ENCODE peak calls at places on chromosomes 6 and 20, in five cellular contexts. One of them, this sample, is unnamed.
A peak's percentile ranks its signal among the peaks of the same experiment; 100 is the strongest.

GRCh38 chr6:68326762-68327161 is 308.3 kb upstream of the ADGRB3 start:
- DNase-seq in neural progenitor cell: no peak
- DNase-seq in MM.1S: no peak
- DNase-seq in GM23248: no peak
- DNase-seq in HCT116: no peak
- DNase-seq in this sample: no peak

GRCh38 chr6:142682985-142683384 is 262.0 kb downstream of the HIVEP2 start:
- DNase-seq in neural progenitor cell: no peak
- DNase-seq in MM.1S: no peak
- DNase-seq in GM23248: no peak
- DNase-seq in HCT116: no peak
- DNase-seq in this sample: no peak

GRCh38 chr6:163971841-163972838 is 557.6 kb downstream of the QKI start:
- DNase-seq in neural progenitor cell: no peak
- DNase-seq in MM.1S: no peak
- DNase-seq in GM23248: no peak
- DNase-seq in HCT116: no peak
- DNase-seq in this sample: no peak

GRCh38 chr6:81842254-81842653 is 89.8 kb upstream of the TENT5A start:
- DNase-seq in neural progenitor cell: no peak
- DNase-seq in MM.1S: no peak
- DNase-seq in GM23248: no peak
- DNase-seq in HCT116: no peak
- DNase-seq in this sample: no peak

GRCh38 chr20:23289249-23289648 is 61.3 kb upstream of the NXT1 start:
- DNase-seq in neural progenitor cell: no peak
- DNase-seq in MM.1S: no peak
- DNase-seq in GM23248: no peak
- DNase-seq in HCT116: no peak
- DNase-seq in this sample: no peak

GRCh38 chr6:155085582-155086253 is 90.6 kb downstream of the TIAM2 start:
- DNase-seq in neural progenitor cell: no peak
- DNase-seq in MM.1S: no peak
- DNase-seq in GM23248: peak; percentile 44
- DNase-seq in HCT116: peak; percentile 36
- DNase-seq in this sample: peak; percentile 86

GRCh38 chr20:47287609-47288144 is 68.8 kb downstream of the ZMYND8 start:
- DNase-seq in neural progenitor cell: no peak
- DNase-seq in MM.1S: no peak
- DNase-seq in GM23248: no peak
- DNase-seq in HCT116: no peak
- DNase-seq in this sample: no peak

GRCh38 chr6:129264480-129265045 is 381.6 kb downstream of the LAMA2 start:
- DNase-seq in neural progenitor cell: no peak
- DNase-seq in MM.1S: no peak
- DNase-seq in GM23248: peak; percentile 51
- DNase-seq in HCT116: no peak
- DNase-seq in this sample: no peak

GRCh38 chr6:76770166-76770565 is 693.1 kb downstream of the HTR1B start:
- DNase-seq in neural progenitor cell: no peak
- DNase-seq in MM.1S: no peak
- DNase-seq in GM23248: no peak
- DNase-seq in HCT116: no peak
- DNase-seq in this sample: no peak

GRCh38 chr6:51027283-51028065 is 208.8 kb downstream of the TFAP2B start:
- DNase-seq in neural progenitor cell: no peak
- DNase-seq in MM.1S: no peak
- DNase-seq in GM23248: no peak
- DNase-seq in HCT116: no peak
- DNase-seq in this sample: no peak

GRCh38 chr6:159797554-159797953 is 2.5 kb upstream of the PNLDC1 start:
- DNase-seq in neural progenitor cell: no peak
- DNase-seq in MM.1S: no peak
- DNase-seq in GM23248: no peak
- DNase-seq in HCT116: no peak
- DNase-seq in this sample: no peak

GRCh38 chr20:35339007-35339406 is 46.8 kb upstream of the FAM83C start:
- DNase-seq in neural progenitor cell: no peak
- DNase-seq in MM.1S: no peak
- DNase-seq in GM23248: peak; percentile 91
- DNase-seq in HCT116: no peak
- DNase-seq in this sample: no peak

GRCh38 chr6:17098538-17098937 is 3.3 kb upstream of the STMND1 start:
- DNase-seq in neural progenitor cell: no peak
- DNase-seq in MM.1S: no peak
- DNase-seq in GM23248: peak; percentile 22
- DNase-seq in HCT116: no peak
- DNase-seq in this sample: peak; percentile 71

GRCh38 chr20:36572701-36573102 is 695 bp upstream of the TGIF2 start:
- DNase-seq in neural progenitor cell: peak; percentile 64
- DNase-seq in MM.1S: no peak
- DNase-seq in GM23248: peak; percentile 48
- DNase-seq in HCT116: no peak
- DNase-seq in this sample: peak; percentile 61

GRCh38 chr6:143752459-143752858 is 74.7 kb downstream of the PHACTR2 start:
- DNase-seq in neural progenitor cell: no peak
- DNase-seq in MM.1S: no peak
- DNase-seq in GM23248: no peak
- DNase-seq in HCT116: no peak
- DNase-seq in this sample: no peak

DNA sequence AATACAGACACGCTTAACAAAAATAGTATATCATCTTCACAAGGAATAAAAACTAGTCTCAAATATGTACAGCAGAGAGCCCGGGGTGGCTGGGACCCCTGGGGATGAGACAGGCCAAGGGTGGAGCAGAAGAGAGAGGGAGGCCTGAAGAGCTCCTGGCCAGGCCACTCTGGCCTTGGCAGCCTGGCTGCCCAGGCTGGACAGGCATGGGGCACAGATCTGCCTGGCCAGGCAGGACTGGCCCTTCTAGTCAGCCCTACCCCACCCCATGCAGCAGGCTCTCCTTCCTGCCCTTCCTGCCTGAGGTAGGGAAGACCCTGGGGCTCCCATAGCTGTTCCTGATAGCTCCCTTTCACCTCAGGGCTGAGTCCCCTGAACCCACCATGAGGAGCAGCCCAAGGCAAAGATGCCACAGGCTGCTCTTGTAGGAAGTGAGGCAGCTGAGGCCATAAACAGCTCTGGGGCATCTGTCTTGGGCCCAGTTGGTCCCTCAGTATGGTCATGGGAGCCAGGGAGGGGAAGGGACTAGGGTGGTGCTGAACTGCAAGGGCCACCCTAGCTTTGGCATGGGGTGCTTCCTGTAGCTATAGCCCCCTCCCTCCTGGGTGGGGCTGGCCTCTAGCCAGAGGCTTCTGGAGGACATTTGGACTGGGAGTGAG is 27.1 kb downstream of the COX4I2 start:
- DNase-seq in neural progenitor cell: no peak
- DNase-seq in MM.1S: no peak
- DNase-seq in GM23248: no peak
- DNase-seq in HCT116: no peak
- DNase-seq in this sample: no peak
- H3K4me1 ChIP-seq in neural progenitor cell: peaks cover 11% of the 10 kb centered on the region
- H3K4me1 ChIP-seq in MM.1S: peaks cover 56% of the 10 kb centered on the region
- H3K4me1 ChIP-seq in GM23248: peaks cover 9% of the 10 kb centered on the region
- H3K4me1 ChIP-seq in HCT116: peaks cover 87% of the 10 kb centered on the region
- H3K4me1 ChIP-seq in this sample: peaks cover 40% of the 10 kb centered on the region

GRCh38 chr20:41895216-41895615 is 277.0 kb upstream of the CHD6 start:
- DNase-seq in neural progenitor cell: no peak
- DNase-seq in MM.1S: no peak
- DNase-seq in GM23248: no peak
- DNase-seq in HCT116: no peak
- DNase-seq in this sample: no peak
- TF ChIP-seq EZH2phosphoT487 in neural progenitor cell: no peak
- TF ChIP-seq EZH2phosphoT487 in MM.1S: no peak
- TF ChIP-seq EZH2phosphoT487 in GM23248: no peak
- TF ChIP-seq EZH2phosphoT487 in HCT116: no peak
- TF ChIP-seq EZH2phosphoT487 in this sample: no peak

GRCh38 chr20:32966382-32966781 is 37.9 kb downstream of the SUN5 start:
- DNase-seq in neural progenitor cell: no peak
- DNase-seq in MM.1S: no peak
- DNase-seq in GM23248: no peak
- DNase-seq in HCT116: no peak
- DNase-seq in this sample: no peak
- H3K4me1 ChIP-seq in neural progenitor cell: peaks cover under 1% of the 10 kb centered on the region
- H3K4me1 ChIP-seq in MM.1S: peaks cover 4% of the 10 kb centered on the region
- H3K4me1 ChIP-seq in GM23248: no peaks in the 10 kb centered on the region
- H3K4me1 ChIP-seq in HCT116: no peaks in the 10 kb centered on the region
- H3K4me1 ChIP-seq in this sample: no peaks in the 10 kb centered on the region

GRCh38 chr6:105714846-105715245 is 312.0 kb upstream of the PREP start:
- DNase-seq in neural progenitor cell: no peak
- DNase-seq in MM.1S: no peak
- DNase-seq in GM23248: no peak
- DNase-seq in HCT116: no peak
- DNase-seq in this sample: no peak

GRCh38 chr6:105711216-105711615 is 308.3 kb upstream of the PREP start:
- DNase-seq in neural progenitor cell: no peak
- DNase-seq in MM.1S: no peak
- DNase-seq in GM23248: peak; percentile 53
- DNase-seq in HCT116: no peak
- DNase-seq in this sample: no peak

GRCh38 chr6:105713474-105714118 is 310.7 kb upstream of the PREP start:
- DNase-seq in neural progenitor cell: peak; percentile 14
- DNase-seq in MM.1S: no peak
- DNase-seq in GM23248: peak; percentile 28
- DNase-seq in HCT116: peak; percentile 12
- DNase-seq in this sample: no peak
- TF ChIP-seq EZH2phosphoT487 in neural progenitor cell: no peak
- TF ChIP-seq EZH2phosphoT487 in MM.1S: no peak
- TF ChIP-seq EZH2phosphoT487 in GM23248: no peak
- TF ChIP-seq EZH2phosphoT487 in HCT116: no peak
- TF ChIP-seq EZH2phosphoT487 in this sample: no peak

GRCh38 chr20:51412991-51413471 is 129.5 kb downstream of the NFATC2 start:
- DNase-seq in neural progenitor cell: no peak
- DNase-seq in MM.1S: no peak
- DNase-seq in GM23248: peak; percentile 65
- DNase-seq in HCT116: no peak
- DNase-seq in this sample: peak; percentile 40

GRCh38 chr20:51412333-51412761 is 130.2 kb downstream of the NFATC2 start:
- DNase-seq in neural progenitor cell: no peak
- DNase-seq in MM.1S: no peak
- DNase-seq in GM23248: peak; percentile 71
- DNase-seq in HCT116: no peak
- DNase-seq in this sample: peak; percentile 35

GRCh38 chr20:51410586-51411325 is 131.8 kb downstream of the NFATC2 start:
- DNase-seq in neural progenitor cell: no peak
- DNase-seq in MM.1S: no peak
- DNase-seq in GM23248: no peak
- DNase-seq in HCT116: no peak
- DNase-seq in this sample: no peak

GRCh38 chr20:51413753-51414323 is 128.7 kb downstream of the NFATC2 start:
- DNase-seq in neural progenitor cell: no peak
- DNase-seq in MM.1S: peak; percentile 95
- DNase-seq in GM23248: no peak
- DNase-seq in HCT116: no peak
- DNase-seq in this sample: no peak

GRCh38 chr20:51411867-51412266 is 130.7 kb downstream of the NFATC2 start:
- DNase-seq in neural progenitor cell: peak; percentile 28
- DNase-seq in MM.1S: no peak
- DNase-seq in GM23248: no peak
- DNase-seq in HCT116: no peak
- DNase-seq in this sample: no peak
- H3K4me1 ChIP-seq in neural progenitor cell: peaks cover 5% of the 10 kb centered on the region
- H3K4me1 ChIP-seq in MM.1S: peaks cover 26% of the 10 kb centered on the region
- H3K4me1 ChIP-seq in GM23248: peaks cover 8% of the 10 kb centered on the region
- H3K4me1 ChIP-seq in HCT116: peaks cover 3% of the 10 kb centered on the region
- H3K4me1 ChIP-seq in this sample: peaks cover 4% of the 10 kb centered on the region

This sample was measured in hepatocyte.